ENCODE peak calls at places on chromosomes 2 and 18, in eight cellular contexts. B is HTR-8/SVneo; Z is EH; A is OCI-M1; H is H9; P is stimulated activated CD4-positive, alpha-beta T cell treated with anti-CD3 and anti-CD28 coated beads, Interleukin-2, amount 100 ng/mL, for 48 hours; X is tibial nerve; K is A172. N is an unnamed sample.

GRCh38 chr2:238868616-238869292 is 20.9 kb downstream of the TWIST2 start:
- DNase-seq in H (no peak), X (peak), B (no peak), A (no peak), K (no peak), Z (peak), P (no peak), N (no peak)

GRCh38 chr2:151106805-151107490 is 154.7 kb downstream of the RBM43 start:
- DNase-seq in A (no peak), P (no peak), Z (peak), K (no peak), H (no peak), B (no peak), X (no peak), N (no peak)

GRCh38 chr2:109609352-109610024 is 4.3 kb downstream of the SEPTIN10 start:
- DNase-seq in A (no peak), P (no peak), K (peak), H (no peak), X (no peak), Z (peak), B (no peak), N (no peak)

GRCh38 chr2:76491503-76491902 is 780.8 kb upstream of the GCFC2 start:
- DNase-seq in H (no peak), A (peak), B (no peak), K (peak), Z (no peak), P (no peak), X (no peak), N (no peak)

GRCh38 chr2:226184540-226184939 is 615.1 kb downstream of the IRS1 start:
- DNase-seq in K (no peak), X (no peak), Z (no peak), B (no peak), H (no peak), P (no peak), A (peak), N (no peak)

GRCh38 chr18:12779456-12779855 is 76.6 kb downstream of the PSMG2 start:
- DNase-seq in K (no peak), Z (no peak), P (no peak), A (no peak), H (no peak), X (no peak), B (no peak), N (no peak)

GRCh38 chr2:112314856-112315255 is 39.5 kb downstream of the ZC3H6 start:
- DNase-seq in P (no peak), B (no peak), A (no peak), Z (no peak), H (no peak), K (no peak), X (no peak), N (no peak)

GRCh38 chr2:101479328-101479727 is 4.4 kb upstream of the RFX8 start:
- DNase-seq in A (no peak), P (no peak), K (peak), X (no peak), Z (peak), H (no peak), B (no peak), N (no peak)

GRCh38 chr2:31366733-31367132 is 47.8 kb downstream of the XDH start:
- DNase-seq in K (no peak), Z (no peak), H (no peak), X (no peak), B (no peak), P (no peak), A (no peak), N (no peak)

GRCh38 chr2:119223521-119224390 is at the start of gene STEAP3:
- DNase-seq in X (peak), K (peak), Z (peak), A (peak), P (no peak), H (peak), B (peak), N (no peak)

GRCh38 chr2:47249427-47249826 is 94.3 kb upstream of the STPG4 start:
- DNase-seq in H (no peak), A (no peak), P (no peak), X (no peak), B (no peak), Z (peak), K (no peak), N (no peak)

GRCh38 chr2:41136966-41137494 is 685.1 kb upstream of the SLC8A1 start:
- DNase-seq in X (no peak), K (peak), P (no peak), H (no peak), B (peak), A (peak), Z (no peak), N (no peak)

GRCh38 chr2:84393829-84394228 is 65.3 kb downstream of the SUCLG1 start:
- DNase-seq in A (no peak), Z (peak), X (no peak), K (peak), P (no peak), H (no peak), B (no peak), N (no peak)

GRCh38 chr18:66329716-66330115 is 274.2 kb downstream of the CDH19 start:
- DNase-seq in B (no peak), K (no peak), Z (no peak), H (no peak), X (no peak), A (peak), P (no peak), N (no peak)

N was measured in iPS DF 19.7.